ENCODE peak calls at places on chromosomes 2 and 18, in five cellular contexts. One of them, this sample, is unnamed.

GRCh38 chr2:214830794-214831346 is 21.4 kb upstream of the BARD1 start:
- DNase-seq in activated CD4-positive, alpha-beta T cell treated with anti-CD3 and anti-CD28 coated beads, Interleukin-2, amount 50 U/mL, for 24 hours: no peak
- DNase-seq in iPS DF 19.7: no peak
- DNase-seq in uterus: no peak
- DNase-seq in H7: peak
- DNase-seq in this sample: no peak

GRCh38 chr2:127674241-127675209 is 805 bp downstream of the LIMS2 start:
- DNase-seq in activated CD4-positive, alpha-beta T cell treated with anti-CD3 and anti-CD28 coated beads, Interleukin-2, amount 50 U/mL, for 24 hours: no peak
- DNase-seq in iPS DF 19.7: no peak
- DNase-seq in uterus: no peak
- DNase-seq in H7: peak
- DNase-seq in this sample: no peak

GRCh38 chr18:46293699-46294300 is 189.6 kb downstream of the HAUS1 start:
- DNase-seq in activated CD4-positive, alpha-beta T cell treated with anti-CD3 and anti-CD28 coated beads, Interleukin-2, amount 50 U/mL, for 24 hours: no peak
- DNase-seq in iPS DF 19.7: peak
- DNase-seq in uterus: no peak
- DNase-seq in H7: peak
- DNase-seq in this sample: no peak

GRCh38 chr2:42102606-42103450 is 55.0 kb downstream of the PKDCC start:
- DNase-seq in activated CD4-positive, alpha-beta T cell treated with anti-CD3 and anti-CD28 coated beads, Interleukin-2, amount 50 U/mL, for 24 hours: no peak
- DNase-seq in iPS DF 19.7: peak
- DNase-seq in uterus: peak
- DNase-seq in H7: peak
- DNase-seq in this sample: no peak

GRCh38 chr2:16361261-16361990 is 304.2 kb downstream of the CYRIA start:
- DNase-seq in activated CD4-positive, alpha-beta T cell treated with anti-CD3 and anti-CD28 coated beads, Interleukin-2, amount 50 U/mL, for 24 hours: no peak
- DNase-seq in iPS DF 19.7: no peak
- DNase-seq in uterus: no peak
- DNase-seq in H7: no peak
- DNase-seq in this sample: no peak

GRCh38 chr2:226994775-226995174 is 158.9 kb downstream of the RHBDD1 start:
- DNase-seq in activated CD4-positive, alpha-beta T cell treated with anti-CD3 and anti-CD28 coated beads, Interleukin-2, amount 50 U/mL, for 24 hours: no peak
- DNase-seq in iPS DF 19.7: no peak
- DNase-seq in uterus: no peak
- DNase-seq in H7: no peak
- DNase-seq in this sample: no peak

GRCh38 chr18:12394428-12394827 is 13.3 kb upstream of the PRELID3A start:
- DNase-seq in activated CD4-positive, alpha-beta T cell treated with anti-CD3 and anti-CD28 coated beads, Interleukin-2, amount 50 U/mL, for 24 hours: no peak
- DNase-seq in iPS DF 19.7: no peak
- DNase-seq in uterus: no peak
- DNase-seq in H7: peak
- DNase-seq in this sample: no peak

GRCh38 chr2:216862628-216863027 is 2.8 kb upstream of the TNP1 start:
- DNase-seq in activated CD4-positive, alpha-beta T cell treated with anti-CD3 and anti-CD28 coated beads, Interleukin-2, amount 50 U/mL, for 24 hours: no peak
- DNase-seq in iPS DF 19.7: no peak
- DNase-seq in uterus: no peak
- DNase-seq in H7: no peak
- DNase-seq in this sample: no peak

This sample was measured in Caki2.